ENCODE peak calls at places on chromosome 16, in five cellular contexts. Z is NAMALWA, Y is NCI-H510A treated with DMSO at 0.1 percent for 48 hours, K is HFF-Myc, T is AG08395. B is an unnamed sample.

GRCh38 chr16:64051826-64052225 is 1070.0 kb downstream of the CDH11 start:
- DNase-seq in Z (peak; percentile 56), Y (peak; percentile 23), K (peak; percentile 1), T (peak; percentile 9), B (peak; percentile 23)

GRCh38 chr16:67846320-67847063 is at the start of gene NUTF2:
- DNase-seq in Z (peak; percentile 98), Y (peak; percentile 86), K (peak; percentile 76), T (peak; percentile 91), B (peak; percentile 93)

GRCh38 chr16:14602443-14602963 is 27.6 kb downstream of the PARN start:
- DNase-seq in Z (no peak), Y (no peak), K (no peak), T (no peak), B (no peak)

GRCh38 chr16:7236824-7237410 is 95.7 kb upstream of the RBFOX1 start:
- DNase-seq in Z (no peak), Y (no peak), K (no peak), T (no peak), B (no peak)

GRCh38 chr16:85554791-85555548 is 58.2 kb upstream of the GSE1 start:
- DNase-seq in Z (peak; percentile 66), Y (no peak), K (no peak), T (peak; percentile 76), B (peak; percentile 61)

GRCh38 chr16:47143329-47143676 is 442 bp downstream of the NETO2 start:
- DNase-seq in Z (no peak), Y (peak; percentile 46), K (no peak), T (peak; percentile 45), B (peak; percentile 60)

GRCh38 chr16:64773184-64773583 is 348.7 kb downstream of the CDH11 start:
- DNase-seq in Z (no peak), Y (no peak), K (peak; percentile 16), T (no peak), B (no peak)

GRCh38 chr16:25868041-25868600 is 176.4 kb downstream of the HS3ST4 start:
- DNase-seq in Z (no peak), Y (no peak), K (no peak), T (no peak), B (no peak)

GRCh38 chr16:55323637-55324490 is at the start of gene IRX6:
- DNase-seq in Z (no peak), Y (peak; percentile 24), K (no peak), T (peak; percentile 38), B (no peak)

GRCh38 chr16:82063456-82064082 is 28.5 kb downstream of the HSD17B2 start:
- DNase-seq in Z (no peak), Y (no peak), K (no peak), T (no peak), B (no peak)

GRCh38 chr16:31371619-31372484 is 16.9 kb downstream of the ITGAX start:
- DNase-seq in Z (no peak), Y (no peak), K (no peak), T (no peak), B (no peak)

GRCh38 chr16:16096161-16096857 is 127.0 kb downstream of the ABCC6 start:
- DNase-seq in Z (peak; percentile 32), Y (peak; percentile 71), K (no peak), T (peak; percentile 31), B (no peak)

GRCh38 chr16:61900482-61900881 is 135.8 kb downstream of the CDH8 start:
- DNase-seq in Z (no peak), Y (no peak), K (no peak), T (peak; percentile 72), B (no peak)

GRCh38 chr16:30113711-30114333 is 485 bp upstream of the GDPD3 start:
- DNase-seq in Z (no peak), Y (no peak), K (no peak), T (peak; percentile 12), B (no peak)

GRCh38 chr16:79816081-79816497 is 215.6 kb upstream of the MAF start:
- DNase-seq in Z (no peak), Y (no peak), K (no peak), T (no peak), B (no peak)

GRCh38 chr16:68085259-68086071 is at the start of gene NFATC3:
- DNase-seq in Z (peak; percentile 97), Y (peak; percentile 75), K (no peak), T (no peak), B (peak; percentile 92)

GRCh38 chr16:65532218-65532617 is 410.4 kb upstream of the CDH11 start:
- DNase-seq in Z (no peak), Y (no peak), K (no peak), T (peak; percentile 26), B (no peak)

GRCh38 chr16:88455610-88456355 is 2.7 kb downstream of the ZFPM1 start:
- DNase-seq in Z (no peak), Y (no peak), K (no peak), T (peak; percentile 38), B (peak; percentile 24)

GRCh38 chr16:81491522-81492188 is 47.0 kb downstream of the CMIP start:
- DNase-seq in Z (no peak), Y (no peak), K (no peak), T (peak; percentile 62), B (peak; percentile 6)

GRCh38 chr16:30418350-30419181 is 11.2 kb downstream of the ZNF771 start:
- DNase-seq in Z (no peak), Y (no peak), K (no peak), T (no peak), B (no peak)

GRCh38 chr16:81366316-81366932 is 51.7 kb downstream of the GAN start:
- DNase-seq in Z (peak; percentile 80), Y (peak; percentile 64), K (peak; percentile 42), T (peak; percentile 64), B (peak; percentile 56)

GRCh38 chr16:65698943-65699342 is 577.1 kb upstream of the CDH11 start:
- DNase-seq in Z (no peak), Y (no peak), K (peak; percentile 45), T (peak; percentile 45), B (no peak)

GRCh38 chr16:87323727-87324410 is 6.7 kb upstream of the C16orf95 start:
- DNase-seq in Z (no peak), Y (no peak), K (no peak), T (no peak), B (no peak)

GRCh38 chr16:11884035-11884434 is 31.7 kb downstream of the GSPT1 start:
- DNase-seq in Z (no peak), Y (no peak), K (no peak), T (no peak), B (no peak)

GRCh38 chr16:68592466-68593337 is 52.4 kb upstream of the CDH3 start:
- DNase-seq in Z (peak; percentile 57), Y (no peak), K (no peak), T (no peak), B (no peak)

GRCh38 chr16:30706046-30706445 is 7.1 kb downstream of the SRCAP start:
- DNase-seq in Z (no peak), Y (no peak), K (no peak), T (no peak), B (no peak)

GRCh38 chr16:11252482-11252931 is 3.5 kb downstream of the SOCS1 start:
- DNase-seq in Z (no peak), Y (no peak), K (no peak), T (no peak), B (no peak)

GRCh38 chr16:58464916-58465731 is 34.8 kb upstream of the NDRG4 start:
- DNase-seq in Z (no peak), Y (no peak), K (no peak), T (no peak), B (no peak)

GRCh38 chr16:55655709-55656694 is at the start of gene SLC6A2:
- DNase-seq in Z (no peak), Y (no peak), K (no peak), T (peak; percentile 39), B (no peak)

B was measured in RCC 7860.